ENCODE peak calls at places on chromosomes 13 and 19, in seven cellular contexts. V is SK-N-SH, J is H1, D is HepG2, U is HCT116, R is GM12878, L is K562. T is an unnamed sample.

GRCh38 chr13:96052655-96053002 is 572 bp downstream of the UGGT2 start:
- DNase-seq in V (peak), L (peak), J (peak), R (peak), U (peak), D (peak), T (peak)

GRCh38 chr19:2324220-2324948 is 4.0 kb downstream of the LSM7 start:
- DNase-seq in J (no peak), U (no peak), R (no peak), D (no peak), L (no peak), V (no peak), T (no peak)

GRCh38 chr13:21006141-21007005 is 55.0 kb downstream of the LATS2 start:
- DNase-seq in L (no peak), D (no peak), R (no peak), V (no peak), U (no peak), J (no peak), T (no peak)

GRCh38 chr13:46165485-46166220 is 16.3 kb downstream of the LCP1 start:
- DNase-seq in D (no peak), L (no peak), R (peak), J (no peak), U (no peak), V (no peak), T (no peak)

GRCh38 chr19:55257461-55258411 is 1.1 kb downstream of the PPP6R1 start:
- DNase-seq in R (no peak), U (no peak), L (peak), V (peak), D (no peak), J (peak), T (no peak)

GRCh38 chr19:6063576-6063961 is 46.7 kb downstream of the RFX2 start:
- DNase-seq in J (no peak), R (no peak), D (no peak), V (no peak), L (no peak), U (no peak), T (no peak)

GRCh38 chr19:30224689-30225606 is 147.2 kb upstream of the ZNF536 start:
- DNase-seq in U (no peak), D (no peak), V (peak), L (no peak), R (no peak), J (no peak), T (no peak)

GRCh38 chr19:39497850-39498261 is 891 bp upstream of the DLL3 start:
- DNase-seq in L (peak), R (no peak), J (peak), D (peak), U (no peak), V (peak), T (peak)

GRCh38 chr13:87080100-87080779 is 590.9 kb upstream of the SLITRK5 start:
- DNase-seq in J (no peak), D (no peak), V (no peak), R (no peak), U (no peak), L (no peak), T (no peak)

GRCh38 chr13:64083396-64083795 is 2667.7 kb upstream of the PCDH20 start:
- DNase-seq in R (no peak), J (no peak), V (no peak), U (no peak), D (no peak), L (no peak), T (no peak)

GRCh38 chr13:55439450-55439849 is 1701.3 kb upstream of the PRR20A start:
- DNase-seq in V (no peak), U (no peak), L (no peak), D (no peak), R (no peak), J (no peak), T (peak)

GRCh38 chr13:33722216-33722900 is 95.6 kb upstream of the RFC3 start:
- DNase-seq in R (no peak), V (no peak), D (no peak), U (no peak), J (no peak), L (no peak), T (no peak)

GRCh38 chr13:43285891-43286602 is 262.7 kb downstream of the DNAJC15 start:
- DNase-seq in V (no peak), D (no peak), R (no peak), J (no peak), L (no peak), U (no peak), T (no peak)

GRCh38 chr19:46824887-46825730 is 25.5 kb downstream of the AP2S1 start:
- DNase-seq in V (no peak), U (no peak), L (no peak), R (no peak), J (no peak), D (no peak), T (no peak)

GRCh38 chr19:46830864-46831263 is 19.8 kb downstream of the AP2S1 start:
- DNase-seq in U (no peak), R (no peak), V (no peak), J (no peak), L (no peak), D (no peak), T (no peak)

GRCh38 chr19:46825731-46826055 is 25.0 kb downstream of the AP2S1 start:
- DNase-seq in U (no peak), J (no peak), R (no peak), D (no peak), V (no peak), L (no peak), T (no peak)

GRCh38 chr19:46823049-46823448 is 27.6 kb downstream of the AP2S1 start:
- DNase-seq in U (no peak), R (no peak), L (no peak), D (no peak), V (no peak), J (no peak), T (no peak)

DNA sequence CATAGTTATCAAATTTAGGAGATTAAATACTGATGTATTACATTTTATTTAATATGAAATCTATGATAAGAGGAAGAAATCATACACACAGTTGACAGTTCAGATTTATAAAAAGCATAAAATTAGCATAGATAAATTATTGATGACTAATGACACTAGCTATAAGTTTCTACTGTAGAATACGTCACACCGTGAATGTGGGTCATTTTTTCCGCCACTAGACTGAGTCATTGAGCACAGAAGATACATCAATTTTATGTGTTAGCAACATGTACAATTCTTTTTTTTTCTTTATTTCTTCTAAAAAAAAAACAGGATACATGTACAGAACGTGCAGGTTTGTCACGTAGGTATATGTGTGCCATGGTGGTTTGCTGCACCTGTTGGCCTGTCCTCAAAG is 22.2 kb downstream of the AP2S1 start:
- DNase-seq in R (no peak), L (no peak), J (no peak), U (no peak), V (no peak), D (no peak), T (no peak)
- TF ChIP-seq JUND in R (no peak), L (no peak), J (no peak), U (no peak), V (no peak), D (no peak), T (no peak)

DNA sequence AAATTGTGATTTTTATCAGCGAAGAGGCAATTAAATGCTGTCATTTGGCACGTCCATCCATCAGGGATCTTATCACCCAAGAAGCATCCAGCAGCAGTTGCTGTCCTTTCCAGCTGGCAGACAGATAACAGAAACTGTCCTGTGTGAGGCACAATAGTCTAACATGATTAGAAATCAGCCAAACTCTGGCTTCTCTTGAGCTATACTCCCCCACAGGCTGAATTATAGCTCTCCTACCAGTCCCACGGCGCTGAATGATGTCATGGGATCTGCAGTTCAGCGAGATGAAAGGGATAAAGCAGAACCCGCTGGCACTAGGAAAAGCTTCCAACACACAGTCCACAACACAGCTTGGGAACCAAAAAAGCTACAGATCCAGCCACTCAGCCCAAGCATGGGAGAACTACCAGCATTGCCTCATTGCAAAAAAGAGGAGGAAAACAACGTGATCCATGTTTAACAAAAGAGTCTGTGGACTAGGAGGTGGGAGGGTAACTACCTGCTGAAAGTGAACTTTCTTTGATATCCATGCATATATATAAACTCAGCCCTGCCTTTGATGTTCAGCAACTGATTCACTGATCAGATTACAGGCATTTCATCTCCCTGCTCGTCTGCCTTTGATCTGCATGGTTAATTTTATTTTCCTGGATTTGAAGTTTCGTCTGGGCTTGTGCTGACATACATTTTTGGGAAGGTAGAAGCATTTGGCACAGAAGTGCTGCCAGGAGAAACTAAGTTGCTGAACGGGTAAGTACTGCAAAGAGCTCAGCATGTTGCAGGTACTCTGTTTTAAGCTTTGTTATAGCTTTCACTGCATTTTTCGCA is at the start of gene TNFRSF19:
- DNase-seq in R (no peak), J (no peak), U (no peak), D (peak), V (peak), L (no peak), T (no peak)
- TF ChIP-seq JUND in R (no peak), J (no peak), U (no peak), D (no peak), V (peak), L (peak), T (no peak)

DNA sequence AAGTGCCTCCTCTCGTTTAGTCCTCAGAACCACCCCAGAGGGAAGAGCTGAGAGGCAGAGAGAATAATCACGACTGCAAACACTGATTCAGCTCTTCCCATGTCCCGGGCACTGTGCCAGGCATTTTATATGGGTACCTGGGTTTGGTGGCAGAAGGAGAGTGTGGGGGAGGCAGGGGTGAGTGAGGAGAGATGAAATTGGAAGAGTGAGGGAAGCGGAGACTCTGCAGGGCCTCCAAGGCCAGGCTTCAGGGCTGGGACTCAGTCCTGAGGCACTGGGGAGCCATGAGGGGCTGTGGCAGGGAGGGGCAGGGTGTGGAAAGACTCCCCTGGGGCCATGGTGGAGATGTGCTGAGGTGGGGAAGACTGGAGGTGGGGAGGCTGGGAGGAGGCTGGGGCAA is 8.7 kb downstream of the SYNGR4 start:
- DNase-seq in V (peak), R (no peak), J (no peak), L (no peak), U (no peak), D (no peak), T (no peak)
- TF ChIP-seq JUND in V (no peak), R (no peak), J (no peak), L (no peak), U (no peak), D (no peak), T (no peak)

GRCh38 chr19:52942371-52943133 is 19.3 kb upstream of the ZNF888 start:
- DNase-seq in R (peak), J (peak), L (peak), V (peak), D (peak), U (peak), T (peak)

GRCh38 chr19:52941941-52942370 is 18.7 kb upstream of the ZNF888 start:
- DNase-seq in V (peak), R (no peak), U (no peak), L (peak), J (peak), D (no peak), T (no peak)

GRCh38 chr19:52943134-52943883 is 19.4 kb downstream of the ZNF816 start:
- DNase-seq in V (no peak), U (no peak), D (no peak), L (no peak), J (no peak), R (no peak), T (peak)

GRCh38 chr19:52945652-52946321 is 16.9 kb downstream of the ZNF816 start:
- DNase-seq in D (no peak), U (no peak), L (no peak), J (peak), R (no peak), V (no peak), T (no peak)

GRCh38 chr19:52943884-52944643 is 18.6 kb downstream of the ZNF816 start:
- DNase-seq in U (no peak), R (no peak), V (no peak), J (no peak), L (no peak), D (peak), T (no peak)
- TF ChIP-seq JUND in U (no peak), R (no peak), V (no peak), J (no peak), L (no peak), D (no peak), T (no peak)

DNA sequence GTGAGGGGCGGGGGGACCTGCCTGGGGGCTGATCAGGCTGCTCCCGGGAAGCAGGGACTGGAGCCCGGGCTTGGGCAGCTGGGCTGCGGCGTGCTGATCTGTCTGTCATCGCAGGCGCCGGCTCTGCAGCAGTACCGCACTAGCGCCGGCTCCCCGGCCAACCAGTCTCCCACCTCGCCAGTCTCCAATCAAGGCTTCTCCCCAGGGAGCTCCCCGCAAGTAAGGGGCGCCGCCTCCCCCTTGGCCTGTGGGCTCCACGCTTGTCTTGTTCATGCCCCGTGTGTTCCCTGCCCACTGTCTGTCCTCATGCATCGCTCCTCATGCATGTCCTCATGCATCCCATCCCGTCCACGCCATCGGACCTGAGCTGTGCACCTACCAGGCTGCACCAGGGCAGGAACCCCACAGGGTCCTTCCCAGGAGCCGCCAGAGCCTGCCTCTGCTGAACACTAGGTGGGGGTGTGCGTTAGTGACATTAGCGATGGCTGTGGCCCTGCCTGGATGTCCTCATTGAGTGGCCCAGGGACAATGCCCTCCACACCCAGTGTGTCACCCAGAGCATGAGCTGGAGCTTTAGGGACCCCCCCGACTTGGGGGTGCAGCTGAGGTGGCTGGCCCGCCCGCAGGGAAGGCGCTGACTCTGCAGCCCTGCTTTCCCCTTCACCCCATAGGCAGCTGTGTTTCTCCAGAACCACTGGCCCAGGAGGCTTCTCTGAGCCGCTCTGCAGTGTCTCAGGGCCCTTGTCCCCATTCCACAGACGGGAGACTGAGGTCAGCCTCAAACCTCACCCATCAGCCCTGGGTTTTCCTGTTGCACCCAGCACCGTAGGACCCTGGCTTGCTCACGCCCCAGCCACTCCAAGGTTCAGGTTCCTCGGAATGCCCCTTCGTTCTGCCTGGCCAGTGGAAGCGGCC is 19.5 kb downstream of the COMP start:
- DNase-seq in J (no peak), L (no peak), R (no peak), U (no peak), D (peak), V (no peak), T (no peak)
- TF ChIP-seq JUND in J (no peak), L (no peak), R (no peak), U (no peak), D (no peak), V (no peak), T (no peak)

T was measured in T47D.